ENCODE peak calls at places on chromosomes 5 and 9, in four cellular contexts. N is tibial artery; L is CD4-positive, CD25-positive, alpha-beta regulatory T cell; Z is Peyer's patch. O is an unnamed sample.

GRCh38 chr5:139652788-139653241 is 4.7 kb downstream of the CXXC5 start:
- DNase-seq in L (no peak), N (no peak), Z (no peak), O (no peak)

GRCh38 chr5:124655943-124656459 is 90.4 kb downstream of the ZNF608 start:
- DNase-seq in N (no peak), L (no peak), Z (peak; percentile 31), O (no peak)

GRCh38 chr9:86099695-86100364 is 472 bp upstream of the GOLM1 start:
- DNase-seq in N (no peak), L (no peak), Z (no peak), O (peak; percentile 79)

GRCh38 chr5:143412656-143413342 is 9.3 kb upstream of the NR3C1 start:
- DNase-seq in L (no peak), N (no peak), Z (no peak), O (no peak)

GRCh38 chr5:5297432-5298067 is 124.9 kb upstream of the ICE1 start:
- DNase-seq in Z (no peak), L (no peak), N (no peak), O (no peak)

GRCh38 chr5:54624671-54625583 is 107.4 kb downstream of the SNX18 start:
- DNase-seq in N (no peak), Z (no peak), L (no peak), O (no peak)

GRCh38 chr9:88741335-88741734 is 206.4 kb downstream of the NXNL2 start:
- DNase-seq in N (no peak), L (no peak), Z (no peak), O (no peak)

GRCh38 chr5:106172681-106173532 is 1497.8 kb downstream of the EFNA5 start:
- DNase-seq in Z (no peak), L (no peak), N (no peak), O (no peak)

GRCh38 chr9:72772641-72773040 is 180.2 kb downstream of the ALDH1A1 start:
- DNase-seq in N (no peak), L (no peak), Z (no peak), O (no peak)

GRCh38 chr5:37771203-37771611 is 68.6 kb downstream of the GDNF start:
- DNase-seq in Z (no peak), L (no peak), N (no peak), O (peak; percentile 75)

GRCh38 chr5:54868511-54869483 is 116.6 kb downstream of the ESM1 start:
- DNase-seq in Z (no peak), L (no peak), N (no peak), O (no peak)

GRCh38 chr5:10689391-10690081 is 71.5 kb downstream of the DAP start:
- DNase-seq in N (peak; percentile 27), L (no peak), Z (no peak), O (no peak)

GRCh38 chr9:27602107-27602836 is 29.0 kb upstream of the C9orf72 start:
- DNase-seq in Z (no peak), L (no peak), N (no peak), O (no peak)

GRCh38 chr5:63563008-63563917 is 399.0 kb downstream of the HTR1A start:
- DNase-seq in N (no peak), Z (no peak), L (no peak), O (no peak)
- H3K27ac ChIP-seq in N (no peak overlapping the region), Z (no peak overlapping the region), L (no peak overlapping the region), O (no peak overlapping the region)

GRCh38 chr9:2638871-2639673 is 17.5 kb downstream of the VLDLR start:
- DNase-seq in L (no peak), Z (no peak), N (no peak), O (no peak)

GRCh38 chr9:2634818-2635217 is 13.2 kb downstream of the VLDLR start:
- DNase-seq in N (no peak), Z (no peak), L (no peak), O (no peak)

GRCh38 chr9:2634158-2634557 is 12.6 kb downstream of the VLDLR start:
- DNase-seq in N (no peak), L (no peak), Z (no peak), O (no peak)

GRCh38 chr9:2637390-2637789 is 15.8 kb downstream of the VLDLR start:
- DNase-seq in Z (no peak), L (no peak), N (no peak), O (no peak)

DNA sequence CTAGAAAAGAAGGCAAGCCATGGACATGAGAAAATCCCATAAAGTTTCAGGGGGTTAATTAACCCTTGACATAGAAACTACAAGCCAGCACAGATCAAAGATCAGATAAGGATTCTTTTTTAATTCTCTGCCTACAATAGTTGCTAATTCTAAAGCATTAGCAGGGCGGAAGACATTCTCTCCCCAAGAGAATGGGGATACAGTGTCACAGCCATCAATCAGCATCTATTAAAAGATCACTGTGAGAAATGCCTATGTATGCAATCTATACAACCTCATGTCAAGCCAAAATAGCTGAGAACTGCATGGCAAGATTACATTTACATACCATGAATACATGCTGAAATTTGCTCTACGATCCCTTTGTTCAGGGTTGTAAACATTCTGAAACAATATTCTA is 14.3 kb downstream of the VLDLR start:
- DNase-seq in N (no peak), L (no peak), Z (no peak), O (no peak)
- H3K4me1 ChIP-seq in N (no peaks in the 10 kb centered on the region), L (no peaks in the 10 kb centered on the region), Z (no peaks in the 10 kb centered on the region), O (no peaks in the 10 kb centered on the region)

GRCh38 chr9:127185181-127185580 is 62.7 kb upstream of the ANGPTL2 start:
- DNase-seq in N (peak; percentile 31), Z (no peak), L (no peak), O (peak; percentile 64)

GRCh38 chr9:127188396-127188795 is 66.0 kb upstream of the ANGPTL2 start:
- DNase-seq in Z (no peak), L (no peak), N (no peak), O (peak; percentile 59)

GRCh38 chr9:127185931-127186781 is 63.7 kb upstream of the ANGPTL2 start:
- DNase-seq in Z (peak; percentile 22), N (peak; percentile 99), L (no peak), O (peak; percentile 95)

GRCh38 chr9:127187231-127187956 is 65.0 kb upstream of the ANGPTL2 start:
- DNase-seq in Z (peak; percentile 19), N (peak; percentile 91), L (no peak), O (peak; percentile 94)

DNA sequence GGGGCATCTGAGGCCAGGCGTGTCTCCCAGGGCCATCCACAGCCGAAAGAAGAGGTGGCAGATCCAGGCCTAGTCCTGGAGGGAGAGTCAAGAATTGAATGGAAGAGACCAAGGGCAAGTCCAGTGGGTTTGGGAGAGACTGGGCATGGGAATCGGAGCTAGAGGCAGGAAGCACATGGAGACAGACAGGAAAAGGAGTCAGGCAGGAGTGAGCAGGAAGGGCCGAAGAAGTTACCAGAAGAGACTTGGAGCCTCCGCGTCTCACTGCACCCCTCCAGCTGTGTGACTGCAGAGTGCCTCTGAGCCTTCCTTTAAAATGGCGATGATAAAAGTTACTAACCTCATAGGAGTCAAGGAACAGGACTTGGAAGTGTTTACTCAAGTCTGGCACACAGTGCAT is 64.4 kb upstream of the ANGPTL2 start:
- DNase-seq in N (no peak), L (no peak), Z (no peak), O (no peak)
- H3K27ac ChIP-seq in N (peak overlapping the region; percentile 89), L (no peak overlapping the region), Z (peak overlapping the region; percentile 58), O (peak overlapping the region; percentile 84)

GRCh38 chr5:14167211-14167845 is 24.2 kb downstream of the TRIO start:
- DNase-seq in N (no peak), L (no peak), Z (no peak), O (no peak)

GRCh38 chr5:14168139-14168792 is 25.1 kb downstream of the TRIO start:
- DNase-seq in L (no peak), N (no peak), Z (no peak), O (no peak)

GRCh38 chr5:14165375-14166091 is 22.4 kb downstream of the TRIO start:
- DNase-seq in N (no peak), Z (no peak), L (no peak), O (no peak)

GRCh38 chr5:14164764-14165163 is 21.6 kb downstream of the TRIO start:
- DNase-seq in N (no peak), L (no peak), Z (no peak), O (no peak)

DNA sequence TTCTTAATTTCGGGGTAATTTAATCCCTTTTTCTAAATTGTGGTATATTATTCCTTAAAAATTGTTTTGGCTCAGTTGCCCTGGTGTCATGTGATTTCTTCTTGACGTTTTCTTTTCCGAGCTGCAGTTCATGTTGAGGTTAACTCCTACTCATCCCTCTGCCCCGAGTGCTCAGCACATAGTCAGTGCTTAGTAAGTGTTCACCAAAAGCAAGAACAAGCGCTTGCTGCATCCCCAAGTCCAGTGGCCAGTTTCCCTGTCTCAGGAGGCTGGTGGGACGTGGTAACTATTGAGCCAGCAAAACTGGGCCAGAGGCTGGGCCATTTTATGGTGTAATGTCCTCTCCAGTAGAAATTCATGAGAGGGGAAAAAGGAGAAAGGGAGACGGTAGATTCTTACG is 23.3 kb downstream of the TRIO start:
- DNase-seq in Z (no peak), L (no peak), N (no peak), O (no peak)
- H3K4me1 ChIP-seq in Z (peaks cover 13% of the 10 kb centered on the region), L (no peaks in the 10 kb centered on the region), N (peaks cover 8% of the 10 kb centered on the region), O (peaks cover 77% of the 10 kb centered on the region)

GRCh38 chr5:172683264-172683663 is 42.2 kb downstream of the NEURL1B start:
- DNase-seq in L (no peak), N (no peak), Z (no peak), O (no peak)
- H3K27ac ChIP-seq in L (no peak overlapping the region), N (no peak overlapping the region), Z (no peak overlapping the region), O (no peak overlapping the region)

DNA sequence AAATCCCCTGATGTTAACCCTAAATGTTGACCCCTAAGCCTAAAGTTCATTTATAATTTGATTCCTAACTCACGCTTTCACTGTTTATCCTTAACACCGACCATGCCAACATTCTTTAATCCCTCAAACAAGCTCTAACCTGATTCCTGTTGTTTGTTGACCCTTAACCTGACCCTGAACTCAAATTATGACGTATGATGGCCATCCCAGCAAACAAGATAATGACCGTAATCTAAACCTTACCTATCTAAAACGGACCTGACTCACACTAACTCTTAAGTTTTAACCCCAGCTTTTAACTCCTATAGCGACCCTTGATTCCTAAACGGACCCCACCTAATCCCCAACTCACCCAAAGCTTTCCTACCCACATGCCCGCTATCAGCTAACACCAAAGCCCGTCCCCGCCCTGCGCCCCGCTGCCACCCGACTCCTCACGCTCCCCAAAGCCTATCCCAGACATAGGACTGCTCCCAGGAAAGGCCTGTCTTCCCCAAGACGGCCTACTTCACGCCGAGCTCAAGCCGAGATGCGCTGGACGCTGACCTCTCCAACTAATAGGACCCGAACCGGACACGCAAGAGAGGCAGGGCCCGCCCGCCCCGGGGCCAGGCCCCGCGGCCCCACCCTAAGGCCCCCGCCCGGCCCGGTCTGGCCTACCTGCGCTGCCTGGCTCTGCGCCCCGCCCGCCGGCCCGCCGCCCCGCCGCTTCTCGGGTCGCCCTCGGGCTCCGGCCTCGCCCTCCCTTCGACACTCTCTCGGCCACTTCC is 395 bp downstream of the TLN1 start:
- DNase-seq in Z (peak; percentile 45), N (no peak), L (peak; percentile 31), O (no peak)
- H3K4me1 ChIP-seq in Z (peaks cover 61% of the 10 kb centered on the region), N (peaks cover 49% of the 10 kb centered on the region), L (peaks cover 67% of the 10 kb centered on the region), O (no peaks in the 10 kb centered on the region)